ENCODE peak calls at places on chromosome 21, in five cellular contexts. K is epithelial cell of esophagus, C is RWPE1, J is fibroblast of the aortic adventitia, M is mucosa of descending colon. N is an unnamed sample.

GRCh38 chr21:35796834-35797233 is 263.5 kb downstream of the SETD4 start:
- DNase-seq in J (peak), M (no peak), C (no peak), K (no peak), N (no peak)

GRCh38 chr21:35011681-35012080 is 37.4 kb downstream of the RUNX1 start:
- DNase-seq in M (no peak), J (peak), C (no peak), K (no peak), N (no peak)

GRCh38 chr21:31733521-31734149 is 1.7 kb upstream of the SCAF4 start:
- DNase-seq in K (no peak), M (no peak), C (no peak), J (no peak), N (no peak)

GRCh38 chr21:16241021-16241420 is 511.2 kb downstream of the USP25 start:
- DNase-seq in J (peak), M (no peak), K (no peak), C (no peak), N (no peak)

GRCh38 chr21:37294674-37295073 is 27.5 kb upstream of the VPS26C start:
- DNase-seq in K (no peak), M (no peak), J (no peak), C (no peak), N (no peak)

GRCh38 chr21:34887729-34888568 is 161.2 kb downstream of the RUNX1 start:
- DNase-seq in M (peak), K (peak), J (peak), C (peak), N (peak)

GRCh38 chr21:14889080-14889805 is 175.6 kb downstream of the NRIP1 start:
- DNase-seq in K (peak), M (no peak), C (no peak), J (peak), N (no peak)

GRCh38 chr21:46298083-46298412 is 11.9 kb downstream of the YBEY start:
- DNase-seq in M (no peak), C (no peak), K (peak), J (peak), N (no peak)

GRCh38 chr21:31604591-31605190 is 54.8 kb upstream of the SOD1 start:
- DNase-seq in J (peak), C (peak), K (peak), M (peak), N (peak)

GRCh38 chr21:33185852-33186251 is 43.9 kb upstream of the IFNAR2 start:
- DNase-seq in K (no peak), M (no peak), C (no peak), J (no peak), N (no peak)

GRCh38 chr21:42973309-42973990 is 912 bp upstream of the PKNOX1 start:
- DNase-seq in M (peak), J (no peak), C (no peak), K (no peak), N (no peak)

GRCh38 chr21:29125199-29125598 is 5.2 kb upstream of the MAP3K7CL start:
- DNase-seq in K (no peak), C (no peak), M (no peak), J (no peak), N (no peak)

GRCh38 chr21:34074283-34075098 is 1.1 kb downstream of the MRPS6 start:
- DNase-seq in C (peak), J (peak), M (no peak), K (peak), N (no peak)

GRCh38 chr21:35658242-35658641 is 402.1 kb downstream of the SETD4 start:
- DNase-seq in C (no peak), K (no peak), M (no peak), J (peak), N (no peak)

GRCh38 chr21:45998276-45998701 is 16.7 kb downstream of the COL6A1 start:
- DNase-seq in K (no peak), M (no peak), J (no peak), C (no peak), N (peak)

DNA sequence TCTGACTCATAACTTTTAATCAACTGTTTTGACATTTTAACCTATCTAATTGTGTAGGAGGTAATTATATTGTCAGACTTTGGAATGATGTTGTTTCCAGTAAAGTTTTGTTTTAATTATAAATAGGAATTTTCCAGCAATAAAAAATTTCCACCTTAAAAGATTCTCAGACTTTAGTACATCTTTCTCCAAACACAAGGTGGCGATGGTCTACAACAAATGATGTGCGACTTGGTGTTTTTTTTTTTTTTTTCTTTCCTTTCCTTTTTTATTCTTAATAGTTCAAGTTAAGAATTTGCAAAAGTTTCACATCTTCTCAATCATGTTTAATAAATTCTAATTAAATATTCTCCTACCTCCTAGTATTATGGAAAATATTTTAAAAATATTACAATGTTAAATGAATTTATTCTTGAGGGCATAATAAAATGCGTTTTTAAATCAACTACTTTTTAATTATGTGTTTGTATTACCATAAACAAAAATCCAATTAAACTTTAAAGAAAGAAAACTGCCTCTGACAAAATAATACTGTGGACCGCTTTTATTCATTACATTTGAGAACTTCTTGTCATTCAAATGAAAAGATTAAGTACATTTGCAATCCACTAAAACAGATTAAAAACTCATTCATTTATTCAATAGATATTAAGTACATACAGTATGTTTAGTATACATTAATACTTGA is 4.4 kb upstream of the ADAMTS1 start:
- DNase-seq in C (no peak), K (peak), M (no peak), J (peak), N (no peak)
- TF ChIP-seq CTCF in C (no peak), K (peak), M (peak), J (peak), N (peak)

GRCh38 chr21:39453571-39454179 is 1.9 kb downstream of the SH3BGR start:
- DNase-seq in K (no peak), J (peak), M (no peak), C (no peak), N (no peak)

GRCh38 chr21:39452965-39453332 is 1.2 kb downstream of the SH3BGR start:
- DNase-seq in J (no peak), M (no peak), C (no peak), K (no peak), N (no peak)

GRCh38 chr21:39452207-39452964 is 616 bp downstream of the SH3BGR start:
- DNase-seq in C (no peak), J (peak), M (no peak), K (peak), N (no peak)

GRCh38 chr21:39454949-39455668 is 3.3 kb downstream of the SH3BGR start:
- DNase-seq in C (no peak), M (no peak), K (no peak), J (no peak), N (no peak)

GRCh38 chr21:39456665-39457064 is 4.9 kb downstream of the SH3BGR start:
- DNase-seq in M (no peak), C (no peak), J (no peak), K (peak), N (no peak)
- TF ChIP-seq CTCF in M (no peak), C (no peak), J (peak), K (peak), N (peak)

GRCh38 chr21:44713846-44714245 is 2.5 kb upstream of the TSPEAR start:
- DNase-seq in J (no peak), C (no peak), M (no peak), K (no peak), N (no peak)

GRCh38 chr21:44722701-44723100 is 11.3 kb upstream of the TSPEAR start:
- DNase-seq in C (no peak), K (no peak), J (no peak), M (no peak), N (no peak)

GRCh38 chr21:44720170-44720569 is 8.8 kb upstream of the TSPEAR start:
- DNase-seq in K (no peak), M (no peak), C (no peak), J (no peak), N (no peak)

GRCh38 chr21:44714905-44715304 is 3.5 kb upstream of the TSPEAR start:
- DNase-seq in J (no peak), C (no peak), K (no peak), M (no peak), N (no peak)

DNA sequence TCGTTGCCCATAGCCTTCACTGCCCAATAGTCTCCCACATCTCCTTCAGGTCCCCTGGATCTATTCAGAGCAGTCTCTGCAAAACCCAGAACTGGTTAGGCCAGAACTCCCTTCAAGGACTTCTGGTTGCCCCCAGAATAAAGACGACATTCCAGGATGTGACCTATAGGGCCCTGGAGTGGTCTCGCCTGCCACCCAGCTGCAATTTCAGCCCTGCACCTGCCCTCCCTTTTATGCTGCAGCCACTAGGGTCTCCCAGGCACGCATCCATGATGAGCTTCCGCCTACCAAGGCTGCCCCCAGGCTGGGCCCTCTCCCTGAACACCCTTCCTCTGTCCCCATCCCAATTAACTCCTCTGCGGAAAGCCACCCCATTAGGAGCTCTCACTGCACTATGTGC is 7.2 kb upstream of the TSPEAR start:
- DNase-seq in K (no peak), J (no peak), C (no peak), M (no peak), N (no peak)
- TF ChIP-seq CTCF in K (no peak), J (no peak), C (no peak), M (no peak), N (no peak)

DNA sequence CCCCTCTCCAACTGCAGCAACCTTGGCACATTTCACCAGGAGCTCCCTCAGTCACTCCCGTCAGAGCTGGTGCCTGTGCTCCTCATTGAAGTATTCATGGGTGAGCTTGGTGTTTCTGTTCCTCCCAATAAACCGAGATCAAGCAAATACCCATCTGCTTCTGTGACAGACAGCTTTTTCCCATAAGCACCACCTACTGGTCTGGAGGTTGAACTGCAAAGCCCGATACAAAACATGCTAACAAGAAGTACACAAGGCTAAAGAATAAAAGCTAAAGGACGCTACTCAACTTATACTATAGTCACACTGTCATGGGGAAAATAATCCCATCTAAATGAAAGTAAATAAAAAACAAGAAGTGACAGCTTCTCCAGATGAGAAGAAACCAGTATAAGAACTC is 111.9 kb upstream of the C21orf91 start:
- DNase-seq in M (no peak), J (no peak), C (no peak), K (no peak), N (no peak)
- TF ChIP-seq CTCF in M (no peak), J (peak), C (no peak), K (peak), N (peak)

DNA sequence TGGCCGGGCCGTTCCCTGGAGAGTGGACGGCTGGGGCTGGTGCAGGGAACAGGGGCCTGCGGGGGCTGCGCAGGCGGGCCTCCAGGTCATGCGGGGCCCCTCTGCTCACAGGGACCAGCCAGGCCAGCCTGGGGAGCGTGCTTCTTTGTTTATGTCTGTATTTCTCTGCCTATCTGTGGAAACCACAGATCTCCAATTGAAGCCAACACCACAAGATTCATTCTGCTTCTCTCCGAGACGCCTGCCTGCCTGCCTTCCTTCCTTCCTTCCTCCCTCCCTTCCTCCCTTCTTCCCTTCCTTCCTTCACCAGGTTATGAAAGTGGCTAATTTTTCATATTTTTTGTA is 39.9 kb upstream of the HMGN1 start:
- DNase-seq in M (no peak), J (no peak), K (no peak), C (no peak), N (no peak)
- TF ChIP-seq CTCF in M (no peak), J (no peak), K (no peak), C (peak), N (no peak)

N was measured in glutamatergic neuron.